ENCODE peak calls at places on chromosomes 1 and 21, in six cellular contexts. H, G, F, V, B and S are unnamed samples.

GRCh38 chr1:20847619-20848080 is 60.5 kb upstream of the HP1BP3 start:
- DNase-seq in H (peak; percentile 63), G (no peak), F (peak; percentile 7), V (no peak), B (no peak), S (no peak)

GRCh38 chr1:116667577-116668105 is at the start of gene IGSF3:
- DNase-seq in H (peak; percentile 32), G (peak; percentile 93), F (peak; percentile 59), V (no peak), B (no peak), S (peak; percentile 79)

GRCh38 chr1:36224537-36225297 is 474 bp downstream of the THRAP3 start:
- DNase-seq in H (peak; percentile 91), G (peak; percentile 95), F (peak; percentile 92), V (peak; percentile 89), B (no peak), S (no peak)

GRCh38 chr1:22709891-22710687 is 550 bp upstream of the EPHB2 start:
- DNase-seq in H (peak; percentile 49), G (peak; percentile 61), F (peak; percentile 36), V (no peak), B (no peak), S (peak; percentile 75)

GRCh38 chr1:24896176-24896575 is 33.9 kb downstream of the RUNX3 start:
- DNase-seq in H (no peak), G (no peak), F (no peak), V (no peak), B (no peak), S (no peak)

GRCh38 chr1:18481190-18481920 is 625 bp downstream of the KLHDC7A start:
- DNase-seq in H (no peak), G (no peak), F (no peak), V (no peak), B (no peak), S (no peak)

GRCh38 chr1:28508435-28508754 is 2.6 kb downstream of the RCC1 start:
- DNase-seq in H (no peak), G (peak; percentile 60), F (no peak), V (no peak), B (no peak), S (peak; percentile 44)

GRCh38 chr1:22179197-22179803 is 36.4 kb upstream of the WNT4 start:
- DNase-seq in H (no peak), G (no peak), F (no peak), V (no peak), B (no peak), S (no peak)

GRCh38 chr1:17875882-17876280 is 120.7 kb downstream of the ACTL8 start:
- DNase-seq in H (no peak), G (no peak), F (no peak), V (no peak), B (no peak), S (no peak)

GRCh38 chr1:3869751-3870301 is 12.6 kb downstream of the DFFB start:
- DNase-seq in H (no peak), G (peak; percentile 93), F (no peak), V (no peak), B (no peak), S (peak; percentile 39)

GRCh38 chr1:78712467-78712866 is 62.8 kb downstream of the IFI44 start:
- DNase-seq in H (no peak), G (no peak), F (no peak), V (no peak), B (no peak), S (no peak)

GRCh38 chr1:41618066-41618825 is 133.8 kb upstream of the EDN2 start:
- DNase-seq in H (peak; percentile 42), G (no peak), F (no peak), V (no peak), B (no peak), S (no peak)

GRCh38 chr1:13587256-13588030 is 3.8 kb downstream of the PDPN start:
- DNase-seq in H (no peak), G (no peak), F (no peak), V (no peak), B (no peak), S (no peak)

GRCh38 chr1:7579016-7579415 is 192.1 kb upstream of the VAMP3 start:
- DNase-seq in H (no peak), G (no peak), F (no peak), V (no peak), B (no peak), S (no peak)

GRCh38 chr1:228751360-228752098 is 16.2 kb downstream of the RHOU start:
- DNase-seq in H (no peak), G (no peak), F (no peak), V (no peak), B (no peak), S (peak; percentile 88)

GRCh38 chr1:12168451-12169160 is 1.8 kb downstream of the TNFRSF1B start:
- DNase-seq in H (no peak), G (peak; percentile 56), F (no peak), V (no peak), B (no peak), S (peak; percentile 37)

GRCh38 chr1:208059328-208060017 is 148.5 kb upstream of the CD34 start:
- DNase-seq in H (no peak), G (no peak), F (no peak), V (peak; percentile 23), B (no peak), S (no peak)

GRCh38 chr1:192756847-192757246 is 52.0 kb upstream of the RGS2 start:
- DNase-seq in H (no peak), G (no peak), F (no peak), V (no peak), B (no peak), S (no peak)

GRCh38 chr21:41141031-41141457 is 26.9 kb upstream of the BACE2 start:
- DNase-seq in H (peak; percentile 40), G (no peak), F (no peak), V (no peak), B (no peak), S (no peak)

GRCh38 chr1:171310661-171311087 is 3.3 kb upstream of the FMO4 start:
- DNase-seq in H (no peak), G (no peak), F (no peak), V (no peak), B (no peak), S (peak; percentile 32)

GRCh38 chr21:31317688-31318087 is 26.4 kb downstream of the TIAM1 start:
- DNase-seq in H (no peak), G (no peak), F (no peak), V (no peak), B (no peak), S (no peak)

GRCh38 chr1:41118645-41119044 is 97.1 kb upstream of the SLFNL1 start:
- DNase-seq in H (peak; percentile 57), G (no peak), F (no peak), V (no peak), B (no peak), S (no peak)

GRCh38 chr1:45883633-45884032 is 80.2 kb downstream of the MAST2 start:
- DNase-seq in H (no peak), G (no peak), F (no peak), V (no peak), B (no peak), S (no peak)

GRCh38 chr21:42674351-42674940 is 21.0 kb downstream of the PDE9A start:
- DNase-seq in H (no peak), G (peak; percentile 30), F (no peak), V (no peak), B (no peak), S (peak; percentile 96)

GRCh38 chr1:167772436-167772835 is 50.7 kb downstream of the MPZL1 start:
- DNase-seq in H (no peak), G (no peak), F (no peak), V (no peak), B (no peak), S (no peak)

GRCh38 chr1:79373481-79374132 is 367.1 kb upstream of the ADGRL4 start:
- DNase-seq in H (peak; percentile 29), G (no peak), F (no peak), V (no peak), B (no peak), S (no peak)

GRCh38 chr1:38908821-38909220 is 27.4 kb upstream of the GJA9 start:
- DNase-seq in H (no peak), G (no peak), F (no peak), V (no peak), B (no peak), S (no peak)

GRCh38 chr1:10771789-10772188 is 24.7 kb downstream of the CASZ1 start:
- DNase-seq in H (no peak), G (no peak), F (no peak), V (no peak), B (no peak), S (no peak)

DNA sequence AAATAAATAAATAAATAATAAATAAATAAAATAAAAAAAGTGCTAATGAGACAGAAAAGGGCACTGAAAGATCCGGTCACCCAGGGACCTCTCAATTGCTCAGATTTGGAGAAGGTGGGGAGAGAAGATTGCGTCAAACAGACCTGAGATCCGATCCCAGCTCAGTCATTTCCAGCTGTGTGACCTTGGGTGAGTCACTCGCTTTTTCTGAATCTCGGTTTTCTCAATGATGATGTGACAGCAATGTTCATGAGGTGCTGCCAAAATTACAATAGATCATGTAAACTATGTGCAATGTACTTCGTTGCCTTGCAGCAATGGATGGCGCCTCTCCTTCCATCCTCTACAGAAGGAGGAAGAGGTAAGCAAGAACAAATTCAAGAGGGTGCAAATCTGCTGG is 11.1 kb upstream of the MEF2D start:
- DNase-seq in H (no peak), G (no peak), F (peak; percentile 38), V (no peak), B (no peak), S (no peak)
- TF ChIP-seq MYC in H (no peak), G (no peak), F (no peak), V (no peak), B (no peak), S (no peak)

DNA sequence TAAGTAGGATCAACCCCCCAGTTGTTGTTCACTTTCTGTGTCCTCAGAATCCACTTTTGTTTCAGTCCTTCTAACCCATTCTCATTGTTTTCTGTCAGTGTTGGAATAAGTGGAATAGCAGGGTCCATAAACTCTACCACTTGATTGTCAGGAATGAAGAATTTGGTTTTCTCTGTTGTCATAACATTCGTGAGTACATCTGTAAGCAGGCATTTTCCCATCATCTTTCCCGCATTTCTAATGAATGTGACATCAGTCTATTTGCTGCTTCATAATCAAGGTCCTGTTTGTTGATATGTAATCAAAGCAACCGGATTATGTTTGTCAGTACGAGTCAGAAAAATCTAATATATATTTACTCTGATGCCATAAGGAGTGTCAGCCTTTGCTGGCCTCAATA is 147.1 kb downstream of the KIF26B start:
- DNase-seq in H (no peak), G (no peak), F (no peak), V (no peak), B (no peak), S (no peak)
- TF ChIP-seq CTCF in H (no peak), G (no peak), F (no peak), V (no peak), B (no peak), S (no peak)

GRCh38 chr1:107964397-107965111 is 426 bp downstream of the VAV3 start:
- DNase-seq in H (peak; percentile 7), G (no peak), F (no peak), V (no peak), B (no peak), S (no peak)
- TF ChIP-seq MYC in H (no peak), G (no peak), F (no peak), V (no peak), B (no peak), S (no peak)

DNA sequence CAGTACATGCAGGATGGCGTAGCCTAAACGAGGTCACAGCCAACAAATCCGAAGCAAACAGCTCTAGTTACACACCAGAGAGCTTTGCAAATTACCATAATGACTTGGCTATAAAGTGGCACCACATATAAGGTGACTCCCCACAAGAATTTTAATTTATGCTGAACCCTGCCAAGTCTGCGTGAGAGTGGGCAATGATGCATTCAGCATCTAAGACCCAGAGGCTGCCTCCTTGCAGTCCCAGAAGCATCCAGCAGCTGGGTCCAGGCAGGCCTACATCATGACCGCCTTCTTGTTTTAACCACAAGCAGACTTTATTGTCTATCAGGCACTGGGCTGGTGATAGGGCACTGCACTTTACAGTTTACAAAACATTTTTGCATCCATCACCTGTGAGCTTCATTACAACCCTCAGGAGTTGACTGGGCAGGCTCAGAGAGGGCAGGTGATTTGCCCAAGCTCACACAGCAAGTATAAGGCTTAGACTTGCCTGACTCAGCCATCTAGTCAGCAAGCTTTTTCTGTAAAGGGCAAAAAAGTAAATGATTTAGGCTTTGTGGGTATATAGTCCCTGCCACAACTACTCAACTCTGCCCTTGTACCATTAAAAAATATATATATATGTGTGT is 134.6 kb downstream of the GLIS1 start:
- DNase-seq in H (no peak), G (no peak), F (no peak), V (no peak), B (no peak), S (no peak)
- TF ChIP-seq CTCF in H (no peak), G (no peak), F (no peak), V (no peak), B (no peak), S (no peak)